ENCODE peak calls at places on chromosomes 3 and 15, in ten cellular contexts. E is KG1; A is GDM1; V is SK-N-SH; Q is transverse colon; G is NCI-H526; C is activated naive CD4-positive, alpha-beta T cell treated with anti-CD3 and anti-CD28 coated beads for 36 hours; I is pancreas; P is NCI-H187; L is brain microvascular endothelial cell. K is an unnamed sample.

GRCh38 chr3:162165346-162165745 is 668.7 kb downstream of the OTOL1 start:
- DNase-seq in P (no peak), L (no peak), Q (no peak), A (no peak), I (no peak), C (no peak), E (no peak), G (no peak), V (no peak), K (no peak)

GRCh38 chr3:160808838-160809237 is 52.8 kb downstream of the PPM1L start:
- DNase-seq in V (no peak), P (no peak), L (no peak), Q (no peak), C (no peak), G (no peak), E (no peak), I (peak; percentile 16), A (no peak), K (no peak)

GRCh38 chr3:48057521-48057920 is 41.3 kb upstream of the MAP4 start:
- DNase-seq in E (no peak), A (no peak), G (no peak), I (no peak), V (no peak), Q (no peak), L (no peak), C (no peak), P (no peak), K (no peak)

GRCh38 chr3:133573054-133573628 is 345 bp upstream of the CDV3 start:
- DNase-seq in A (no peak), C (peak; percentile 100), P (no peak), E (no peak), I (peak; percentile 100), V (peak; percentile 90), G (no peak), L (peak; percentile 100), Q (peak; percentile 100), K (peak; percentile 100)

GRCh38 chr3:132974086-132974485 is 64.1 kb upstream of the TMEM108 start:
- DNase-seq in G (no peak), I (no peak), A (no peak), E (no peak), P (no peak), L (no peak), Q (no peak), V (no peak), C (no peak), K (no peak)

GRCh38 chr3:147415337-147415736 is 6.2 kb downstream of the ZIC1 start:
- DNase-seq in E (no peak), A (no peak), P (no peak), L (peak; percentile 12), V (no peak), G (no peak), I (no peak), C (no peak), Q (no peak), K (no peak)

GRCh38 chr15:93997071-93997658 is 234.2 kb upstream of the MCTP2 start:
- DNase-seq in V (peak; percentile 41), E (no peak), P (no peak), L (peak; percentile 23), G (peak; percentile 4), Q (no peak), A (no peak), I (no peak), C (no peak), K (no peak)

GRCh38 chr15:69576948-69577351 is 124.3 kb downstream of the RPLP1 start:
- DNase-seq in G (no peak), C (peak; percentile 27), P (no peak), L (no peak), I (peak; percentile 67), A (no peak), E (no peak), V (no peak), Q (no peak), K (no peak)

GRCh38 chr3:52253314-52254260 is 8.0 kb downstream of the PPM1M start:
- DNase-seq in A (peak; percentile 94), E (peak; percentile 85), L (no peak), I (no peak), P (no peak), V (no peak), G (no peak), C (peak; percentile 89), Q (peak; percentile 68), K (no peak)

GRCh38 chr3:78405745-78406144 is 1362.1 kb downstream of the ROBO1 start:
- DNase-seq in E (no peak), C (no peak), G (no peak), L (no peak), V (no peak), P (no peak), I (no peak), Q (no peak), A (no peak), K (no peak)

GRCh38 chr3:186529204-186529999 is 14.8 kb downstream of the CRYGS start:
- DNase-seq in E (peak; percentile 38), P (no peak), G (no peak), A (peak; percentile 60), Q (no peak), L (no peak), I (no peak), C (no peak), V (no peak), K (no peak)

GRCh38 chr3:96958856-96959255 is 144.5 kb downstream of the EPHA6 start:
- DNase-seq in A (no peak), Q (no peak), L (no peak), I (no peak), P (no peak), C (no peak), V (no peak), G (no peak), E (no peak), K (no peak)

GRCh38 chr15:85030301-85031049 is 48.8 kb downstream of the PDE8A start:
- DNase-seq in A (peak; percentile 20), C (peak; percentile 31), L (peak; percentile 57), I (no peak), P (no peak), Q (no peak), G (no peak), V (no peak), E (no peak), K (no peak)

GRCh38 chr3:11305509-11305908 is 33.3 kb downstream of the ATG7 start:
- DNase-seq in I (no peak), L (no peak), G (no peak), P (no peak), C (no peak), A (no peak), Q (no peak), V (no peak), E (no peak), K (no peak)

GRCh38 chr15:42919308-42919707 is 1.3 kb downstream of the TTBK2 start:
- DNase-seq in I (no peak), E (no peak), V (peak; percentile 17), L (no peak), A (no peak), Q (no peak), C (no peak), P (no peak), G (no peak), K (no peak)

GRCh38 chr15:82789491-82789890 is 16.4 kb downstream of the FSD2 start:
- DNase-seq in Q (no peak), L (no peak), I (no peak), E (no peak), V (no peak), C (no peak), A (no peak), G (no peak), P (no peak), K (no peak)

GRCh38 chr3:179189764-179190163 is 41.6 kb downstream of the PIK3CA start:
- DNase-seq in C (no peak), A (no peak), L (peak; percentile 41), Q (no peak), P (no peak), G (no peak), E (no peak), I (no peak), V (no peak), K (no peak)

GRCh38 chr3:51620543-51620942 is 50.5 kb upstream of the TEX264 start:
- DNase-seq in P (no peak), C (no peak), E (no peak), L (peak; percentile 16), Q (no peak), G (peak; percentile 81), I (no peak), V (no peak), A (no peak), K (no peak)